ENCODE peak calls at places on chromosomes 1 and 21, in nine cellular contexts. One of them, this sample, is unnamed.

GRCh38 chr21:30613836-30614235 is at the start of gene KRTAP6-1:
- DNase-seq in A549: no peak
- DNase-seq in psoas muscle: no peak
- DNase-seq in aorta: no peak
- DNase-seq in cardiac muscle cell: no peak
- DNase-seq in thyroid gland: no peak
- DNase-seq in transverse colon: no peak
- DNase-seq in upper lobe of right lung: no peak
- DNase-seq in H9: no peak
- DNase-seq in this sample: no peak

GRCh38 chr1:32470991-32471694 is 6.3 kb downstream of the ZBTB8B start:
- DNase-seq in upper lobe of right lung: no peak
- DNase-seq in psoas muscle: no peak
- DNase-seq in transverse colon: no peak
- DNase-seq in thyroid gland: no peak
- DNase-seq in H9: peak
- DNase-seq in A549: no peak
- DNase-seq in cardiac muscle cell: peak
- DNase-seq in aorta: no peak
- DNase-seq in this sample: peak

GRCh38 chr1:6108937-6109636 is 63.4 kb downstream of the KCNAB2 start:
- DNase-seq in upper lobe of right lung: peak
- DNase-seq in cardiac muscle cell: peak
- DNase-seq in psoas muscle: peak
- DNase-seq in H9: peak
- DNase-seq in transverse colon: peak
- DNase-seq in thyroid gland: no peak
- DNase-seq in A549: peak
- DNase-seq in aorta: peak
- DNase-seq in this sample: no peak

GRCh38 chr1:67191668-67192520 is 25.6 kb downstream of the IL23R start:
- DNase-seq in cardiac muscle cell: no peak
- DNase-seq in transverse colon: no peak
- DNase-seq in aorta: no peak
- DNase-seq in thyroid gland: no peak
- DNase-seq in H9: no peak
- DNase-seq in upper lobe of right lung: no peak
- DNase-seq in A549: no peak
- DNase-seq in psoas muscle: no peak
- DNase-seq in this sample: peak

GRCh38 chr1:115323366-115324004 is 14.6 kb downstream of the NGF start:
- DNase-seq in thyroid gland: no peak
- DNase-seq in psoas muscle: no peak
- DNase-seq in upper lobe of right lung: no peak
- DNase-seq in A549: peak
- DNase-seq in H9: no peak
- DNase-seq in aorta: no peak
- DNase-seq in cardiac muscle cell: no peak
- DNase-seq in transverse colon: no peak
- DNase-seq in this sample: no peak

GRCh38 chr1:25703671-25704637 is 87.4 kb downstream of the MAN1C1 start:
- DNase-seq in cardiac muscle cell: no peak
- DNase-seq in transverse colon: no peak
- DNase-seq in upper lobe of right lung: no peak
- DNase-seq in aorta: no peak
- DNase-seq in psoas muscle: no peak
- DNase-seq in A549: no peak
- DNase-seq in thyroid gland: no peak
- DNase-seq in H9: no peak
- DNase-seq in this sample: no peak

GRCh38 chr1:108951242-108951641 is 12.0 kb downstream of the CLCC1 start:
- DNase-seq in transverse colon: no peak
- DNase-seq in thyroid gland: no peak
- DNase-seq in upper lobe of right lung: no peak
- DNase-seq in psoas muscle: no peak
- DNase-seq in A549: no peak
- DNase-seq in H9: no peak
- DNase-seq in cardiac muscle cell: no peak
- DNase-seq in aorta: no peak
- DNase-seq in this sample: no peak

GRCh38 chr1:147167361-147167760 is 4.9 kb downstream of the PRKAB2 start:
- DNase-seq in aorta: no peak
- DNase-seq in psoas muscle: no peak
- DNase-seq in A549: peak
- DNase-seq in thyroid gland: no peak
- DNase-seq in H9: no peak
- DNase-seq in cardiac muscle cell: no peak
- DNase-seq in upper lobe of right lung: no peak
- DNase-seq in transverse colon: no peak
- DNase-seq in this sample: peak

GRCh38 chr1:41325801-41326200 is 35.4 kb upstream of the FOXO6 start:
- DNase-seq in transverse colon: no peak
- DNase-seq in thyroid gland: no peak
- DNase-seq in upper lobe of right lung: no peak
- DNase-seq in H9: no peak
- DNase-seq in psoas muscle: no peak
- DNase-seq in A549: no peak
- DNase-seq in aorta: no peak
- DNase-seq in cardiac muscle cell: no peak
- DNase-seq in this sample: no peak

GRCh38 chr1:161091796-161092507 is 2.6 kb upstream of the NECTIN4 start:
- DNase-seq in psoas muscle: no peak
- DNase-seq in A549: no peak
- DNase-seq in cardiac muscle cell: no peak
- DNase-seq in transverse colon: no peak
- DNase-seq in thyroid gland: no peak
- DNase-seq in upper lobe of right lung: no peak
- DNase-seq in aorta: no peak
- DNase-seq in H9: no peak
- DNase-seq in this sample: no peak

GRCh38 chr1:167011560-167012191 is 22.6 kb downstream of the MAEL start:
- DNase-seq in A549: no peak
- DNase-seq in psoas muscle: no peak
- DNase-seq in cardiac muscle cell: no peak
- DNase-seq in H9: no peak
- DNase-seq in thyroid gland: no peak
- DNase-seq in aorta: no peak
- DNase-seq in upper lobe of right lung: no peak
- DNase-seq in transverse colon: no peak
- DNase-seq in this sample: no peak

DNA sequence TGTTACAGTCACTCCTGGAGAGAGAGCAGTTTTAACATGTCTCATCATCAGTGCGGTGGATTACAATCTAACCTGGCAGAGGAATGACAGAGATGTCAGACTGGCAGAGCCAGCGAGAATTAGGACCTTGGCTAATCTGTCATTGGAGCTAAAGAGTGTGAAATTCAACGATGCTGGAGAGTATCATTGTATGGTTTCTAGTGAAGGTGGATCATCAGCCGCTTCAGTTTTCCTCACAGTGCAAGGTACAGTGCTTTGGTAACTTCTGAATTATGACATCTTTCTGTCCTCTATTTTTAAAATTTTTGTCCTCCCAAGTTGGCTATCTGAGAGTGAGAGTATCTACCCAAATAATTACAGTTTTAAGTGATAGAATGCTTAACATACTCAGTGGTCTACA is 199.4 kb downstream of the HMCN1 start:
- DNase-seq in transverse colon: no peak
- DNase-seq in A549: no peak
- DNase-seq in H9: no peak
- DNase-seq in psoas muscle: no peak
- DNase-seq in aorta: no peak
- DNase-seq in upper lobe of right lung: no peak
- DNase-seq in thyroid gland: no peak
- DNase-seq in cardiac muscle cell: no peak
- DNase-seq in this sample: no peak
- H3K27ac ChIP-seq in transverse colon: no peak
- H3K27ac ChIP-seq in A549: no peak
- H3K27ac ChIP-seq in H9: no peak
- H3K27ac ChIP-seq in psoas muscle: no peak
- H3K27ac ChIP-seq in aorta: no peak
- H3K27ac ChIP-seq in upper lobe of right lung: no peak
- H3K27ac ChIP-seq in thyroid gland: no peak
- H3K27ac ChIP-seq in cardiac muscle cell: no peak
- H3K27ac ChIP-seq in this sample: no peak

DNA sequence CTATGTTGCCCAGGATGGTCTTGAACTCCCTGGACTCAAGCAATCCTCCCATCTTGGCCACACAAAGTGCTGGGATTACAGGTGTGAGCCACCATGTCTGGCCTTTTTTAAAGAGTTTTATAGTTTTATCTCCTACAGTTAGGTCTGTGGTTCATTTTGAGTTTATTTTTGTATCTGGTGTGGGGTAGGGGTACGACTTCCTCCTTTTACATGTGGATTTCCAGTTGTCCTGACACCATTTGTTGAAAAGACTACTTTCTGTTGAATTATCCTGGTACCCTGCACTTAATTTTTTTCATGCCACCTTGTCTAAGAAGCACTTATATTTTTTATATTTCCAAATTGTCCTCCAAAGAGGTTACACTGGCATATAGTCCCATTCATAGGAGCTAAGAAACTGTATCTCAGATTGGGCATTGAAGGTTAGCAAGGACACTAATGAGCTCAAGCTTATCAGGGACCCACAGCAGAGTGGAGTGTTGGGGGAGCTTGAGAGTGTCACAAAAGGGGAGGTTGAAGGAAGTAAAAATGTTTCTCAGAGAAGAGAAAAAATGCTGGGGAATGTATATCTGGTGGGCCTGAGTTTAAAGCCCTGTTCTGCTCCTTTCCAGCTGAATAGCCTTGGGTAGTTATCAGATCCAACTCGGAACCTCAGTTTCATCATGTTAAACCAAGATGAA is 23.4 kb upstream of the MEF2D start:
- DNase-seq in H9: no peak
- DNase-seq in aorta: no peak
- DNase-seq in cardiac muscle cell: peak
- DNase-seq in transverse colon: no peak
- DNase-seq in A549: no peak
- DNase-seq in upper lobe of right lung: no peak
- DNase-seq in psoas muscle: no peak
- DNase-seq in thyroid gland: no peak
- DNase-seq in this sample: no peak
- H3K27ac ChIP-seq in H9: no peak
- H3K27ac ChIP-seq in aorta: no peak
- H3K27ac ChIP-seq in cardiac muscle cell: peak
- H3K27ac ChIP-seq in transverse colon: no peak
- H3K27ac ChIP-seq in A549: no peak
- H3K27ac ChIP-seq in upper lobe of right lung: no peak
- H3K27ac ChIP-seq in psoas muscle: no peak
- H3K27ac ChIP-seq in thyroid gland: no peak
- H3K27ac ChIP-seq in this sample: no peak

DNA sequence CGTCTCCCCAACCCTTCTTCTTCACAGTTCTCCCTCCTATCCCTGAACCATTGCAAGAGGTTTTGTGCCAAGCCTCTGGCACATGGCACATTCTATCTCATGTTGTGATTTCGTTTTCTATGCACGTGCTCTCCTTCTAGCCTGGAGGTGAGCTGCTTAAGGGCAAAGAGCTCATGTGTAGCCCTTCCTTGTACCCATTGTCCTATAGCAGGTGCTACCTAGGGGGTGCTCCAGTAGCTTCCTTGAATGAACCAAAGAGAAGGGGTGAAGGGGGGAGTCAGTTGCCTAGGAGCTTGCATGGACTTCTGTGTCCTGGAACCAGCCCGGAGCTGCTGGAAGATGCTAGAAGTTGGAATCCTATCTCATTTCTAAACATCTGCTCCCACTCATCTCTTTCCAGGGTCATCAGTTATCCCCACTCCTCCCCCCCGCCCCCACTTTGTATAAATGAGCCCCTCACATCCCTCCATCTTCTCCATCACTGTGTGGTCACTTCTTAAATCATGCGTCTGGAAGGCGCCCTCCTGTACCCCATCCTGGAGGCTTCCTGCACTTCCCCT is 535 bp upstream of the DISC1 start:
- DNase-seq in psoas muscle: no peak
- DNase-seq in transverse colon: no peak
- DNase-seq in aorta: no peak
- DNase-seq in thyroid gland: no peak
- DNase-seq in cardiac muscle cell: no peak
- DNase-seq in upper lobe of right lung: no peak
- DNase-seq in A549: peak
- DNase-seq in H9: peak
- DNase-seq in this sample: no peak
- H3K27ac ChIP-seq in psoas muscle: no peak
- H3K27ac ChIP-seq in transverse colon: peak
- H3K27ac ChIP-seq in aorta: no peak
- H3K27ac ChIP-seq in thyroid gland: peak
- H3K27ac ChIP-seq in cardiac muscle cell: no peak
- H3K27ac ChIP-seq in upper lobe of right lung: peak
- H3K27ac ChIP-seq in A549: peak
- H3K27ac ChIP-seq in H9: no peak
- H3K27ac ChIP-seq in this sample: no peak

GRCh38 chr1:149933208-149933607 is 3.5 kb downstream of the MTMR11 start:
- DNase-seq in psoas muscle: no peak
- DNase-seq in cardiac muscle cell: no peak
- DNase-seq in upper lobe of right lung: no peak
- DNase-seq in thyroid gland: no peak
- DNase-seq in aorta: no peak
- DNase-seq in H9: no peak
- DNase-seq in A549: no peak
- DNase-seq in transverse colon: no peak
- DNase-seq in this sample: no peak

GRCh38 chr1:149932474-149932873 is 4.2 kb downstream of the MTMR11 start:
- DNase-seq in cardiac muscle cell: no peak
- DNase-seq in H9: no peak
- DNase-seq in upper lobe of right lung: no peak
- DNase-seq in transverse colon: peak
- DNase-seq in psoas muscle: no peak
- DNase-seq in thyroid gland: no peak
- DNase-seq in aorta: no peak
- DNase-seq in A549: no peak
- DNase-seq in this sample: no peak

GRCh38 chr1:149936076-149936991 is at the start of gene MTMR11:
- DNase-seq in H9: no peak
- DNase-seq in thyroid gland: peak
- DNase-seq in cardiac muscle cell: no peak
- DNase-seq in psoas muscle: no peak
- DNase-seq in aorta: no peak
- DNase-seq in transverse colon: peak
- DNase-seq in A549: peak
- DNase-seq in upper lobe of right lung: no peak
- DNase-seq in this sample: peak

GRCh38 chr1:149936992-149937705 is 470 bp upstream of the MTMR11 start:
- DNase-seq in A549: peak
- DNase-seq in cardiac muscle cell: no peak
- DNase-seq in psoas muscle: no peak
- DNase-seq in aorta: no peak
- DNase-seq in thyroid gland: peak
- DNase-seq in transverse colon: peak
- DNase-seq in H9: peak
- DNase-seq in upper lobe of right lung: no peak
- DNase-seq in this sample: peak

DNA sequence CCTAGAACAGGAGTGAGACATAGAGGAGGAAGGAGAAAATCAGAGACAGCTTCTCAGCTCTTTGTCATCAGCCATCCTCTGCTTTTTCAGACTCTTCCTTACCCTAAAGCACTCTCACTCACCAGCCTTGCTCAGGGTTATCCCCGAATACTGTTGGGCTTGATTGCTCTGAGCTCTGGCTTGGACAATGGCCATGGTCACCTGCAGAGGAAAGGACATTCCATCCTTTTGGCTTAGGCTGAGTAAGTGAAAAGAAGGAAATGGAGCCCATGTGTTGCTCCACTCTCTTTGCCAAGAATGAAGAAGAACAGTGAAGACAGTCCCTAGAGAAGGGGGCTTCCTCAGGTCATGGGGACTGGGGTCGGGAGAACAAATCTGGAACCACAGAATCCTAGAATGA is 2.4 kb downstream of the MTMR11 start:
- DNase-seq in H9: no peak
- DNase-seq in transverse colon: no peak
- DNase-seq in upper lobe of right lung: no peak
- DNase-seq in aorta: no peak
- DNase-seq in A549: no peak
- DNase-seq in cardiac muscle cell: no peak
- DNase-seq in psoas muscle: no peak
- DNase-seq in thyroid gland: no peak
- DNase-seq in this sample: no peak
- H3K27ac ChIP-seq in H9: no peak
- H3K27ac ChIP-seq in transverse colon: peak
- H3K27ac ChIP-seq in upper lobe of right lung: no peak
- H3K27ac ChIP-seq in aorta: no peak
- H3K27ac ChIP-seq in A549: no peak
- H3K27ac ChIP-seq in cardiac muscle cell: no peak
- H3K27ac ChIP-seq in psoas muscle: no peak
- H3K27ac ChIP-seq in thyroid gland: no peak
- H3K27ac ChIP-seq in this sample: no peak

This sample was measured in mesenchymal stem cell.